ENCODE peak calls at places on chromosomes 1 and 21, in four cellular contexts. One of them, this sample, is unnamed.

GRCh38 chr1:38235705-38236104 is 189.1 kb upstream of the POU3F1 start:
- DNase-seq in breast epithelium: no peak
- DNase-seq in brain microvascular endothelial cell: peak; percentile 24
- DNase-seq in HAP-1: no peak
- DNase-seq in this sample: no peak

GRCh38 chr1:53666566-53666965 is 72.4 kb downstream of the GLIS1 start:
- DNase-seq in breast epithelium: no peak
- DNase-seq in brain microvascular endothelial cell: no peak
- DNase-seq in HAP-1: no peak
- DNase-seq in this sample: no peak

GRCh38 chr1:39729030-39729429 is 9.7 kb upstream of the PPIE start:
- DNase-seq in breast epithelium: no peak
- DNase-seq in brain microvascular endothelial cell: no peak
- DNase-seq in HAP-1: no peak
- DNase-seq in this sample: no peak

GRCh38 chr1:6419397-6419802 is 319 bp downstream of the HES2 start:
- DNase-seq in breast epithelium: no peak
- DNase-seq in brain microvascular endothelial cell: no peak
- DNase-seq in HAP-1: no peak
- DNase-seq in this sample: no peak

GRCh38 chr1:119007672-119008482 is 19.7 kb upstream of the TBX15 start:
- DNase-seq in breast epithelium: no peak
- DNase-seq in brain microvascular endothelial cell: no peak
- DNase-seq in HAP-1: no peak
- DNase-seq in this sample: no peak

GRCh38 chr1:36366091-36366661 is 19.5 kb downstream of the STK40 start:
- DNase-seq in breast epithelium: no peak
- DNase-seq in brain microvascular endothelial cell: peak; percentile 71
- DNase-seq in HAP-1: no peak
- DNase-seq in this sample: peak; percentile 94

GRCh38 chr1:217660353-217661062 is 29.4 kb downstream of the SPATA17 start:
- DNase-seq in breast epithelium: no peak
- DNase-seq in brain microvascular endothelial cell: peak; percentile 32
- DNase-seq in HAP-1: no peak
- DNase-seq in this sample: no peak

GRCh38 chr1:47561523-47562007 is 123.7 kb downstream of the FOXD2 start:
- DNase-seq in breast epithelium: no peak
- DNase-seq in brain microvascular endothelial cell: no peak
- DNase-seq in HAP-1: no peak
- DNase-seq in this sample: no peak

GRCh38 chr1:150875197-150876110 is 945 bp downstream of the ARNT start:
- DNase-seq in breast epithelium: no peak
- DNase-seq in brain microvascular endothelial cell: no peak
- DNase-seq in HAP-1: peak; percentile 48
- DNase-seq in this sample: no peak

GRCh38 chr1:205570796-205571537 is 60.8 kb downstream of the ELK4 start:
- DNase-seq in breast epithelium: no peak
- DNase-seq in brain microvascular endothelial cell: no peak
- DNase-seq in HAP-1: no peak
- DNase-seq in this sample: no peak

GRCh38 chr21:31420354-31420753 is 76.3 kb upstream of the TIAM1 start:
- DNase-seq in breast epithelium: no peak
- DNase-seq in brain microvascular endothelial cell: no peak
- DNase-seq in HAP-1: no peak
- DNase-seq in this sample: no peak

GRCh38 chr1:1079408-1080121 is 5.5 kb upstream of the RNF223 start:
- DNase-seq in breast epithelium: peak; percentile 92
- DNase-seq in brain microvascular endothelial cell: peak; percentile 62
- DNase-seq in HAP-1: peak; percentile 71
- DNase-seq in this sample: peak; percentile 66

GRCh38 chr1:75908717-75909152 is 23.5 kb downstream of the ASB17 start:
- DNase-seq in breast epithelium: no peak
- DNase-seq in brain microvascular endothelial cell: peak; percentile 35
- DNase-seq in HAP-1: peak; percentile 18
- DNase-seq in this sample: peak; percentile 55

GRCh38 chr1:226708342-226708780 is 30.7 kb downstream of the ITPKB start:
- DNase-seq in breast epithelium: no peak
- DNase-seq in brain microvascular endothelial cell: peak; percentile 80
- DNase-seq in HAP-1: no peak
- DNase-seq in this sample: no peak

GRCh38 chr21:42731264-42732032 is 78.0 kb downstream of the PDE9A start:
- DNase-seq in breast epithelium: peak; percentile 67
- DNase-seq in brain microvascular endothelial cell: no peak
- DNase-seq in HAP-1: no peak
- DNase-seq in this sample: no peak

GRCh38 chr21:40165212-40165611 is 298.0 kb downstream of the PCP4 start:
- DNase-seq in breast epithelium: no peak
- DNase-seq in brain microvascular endothelial cell: no peak
- DNase-seq in HAP-1: no peak
- DNase-seq in this sample: no peak

GRCh38 chr1:115300087-115300856 is 37.8 kb downstream of the NGF start:
- DNase-seq in breast epithelium: no peak
- DNase-seq in brain microvascular endothelial cell: no peak
- DNase-seq in HAP-1: no peak
- DNase-seq in this sample: peak; percentile 27

This sample was measured in NCI-H2227 treated with DMSO at 0.1 percent for 48 hours.